ENCODE peak calls at places on chromosomes 7 and 10, in seven cellular contexts. C, P, K, Z, Q, H and W are unnamed samples.

GRCh38 chr7:155729847-155730246 is 82.4 kb downstream of the SHH start:
- DNase-seq in H (peak), P (no peak), C (no peak), K (no peak), Z (no peak), Q (no peak), W (peak)

GRCh38 chr7:148264933-148265557 is 325.5 kb upstream of the C7orf33 start:
- DNase-seq in Z (peak), K (no peak), C (peak), P (no peak), H (peak), Q (no peak), W (peak)

GRCh38 chr10:88106348-88106747 is 242.9 kb downstream of the PTEN start:
- DNase-seq in Q (no peak), K (no peak), H (no peak), P (no peak), C (no peak), Z (no peak), W (no peak)

GRCh38 chr10:61815505-61815904 is 86.0 kb upstream of the ARID5B start:
- DNase-seq in Q (no peak), K (no peak), H (no peak), P (no peak), C (no peak), Z (no peak), W (no peak)

GRCh38 chr10:5043716-5044115 is 40.1 kb upstream of the AKR1C2 start:
- DNase-seq in H (no peak), P (no peak), Q (no peak), K (no peak), Z (no peak), C (no peak), W (peak)

GRCh38 chr10:122373713-122374112 is 795 bp upstream of the PLEKHA1 start:
- DNase-seq in P (no peak), Z (no peak), C (no peak), H (peak), K (no peak), Q (no peak), W (no peak)

GRCh38 chr7:150401861-150402631 is 22.9 kb downstream of the ZNF775 start:
- DNase-seq in Q (no peak), K (no peak), P (no peak), Z (peak), C (no peak), H (no peak), W (no peak)

GRCh38 chr7:80879849-80880248 is 39.0 kb downstream of the SEMA3C start:
- DNase-seq in P (no peak), Z (no peak), H (peak), Q (no peak), K (no peak), C (no peak), W (no peak)

GRCh38 chr10:120423350-120424197 is 33.5 kb upstream of the PLPP4 start:
- DNase-seq in H (peak), Z (peak), Q (no peak), C (no peak), P (peak), K (peak), W (peak)

GRCh38 chr7:2066251-2066919 is 166.4 kb downstream of the MAD1L1 start:
- DNase-seq in Q (no peak), Z (no peak), H (no peak), K (no peak), P (no peak), C (peak), W (no peak)

GRCh38 chr7:123712619-123713018 is 36.2 kb downstream of the WASL start:
- DNase-seq in H (no peak), Q (no peak), C (no peak), Z (no peak), P (no peak), K (no peak), W (no peak)

GRCh38 chr7:135684134-135684533 is 21.8 kb downstream of the STMP1 start:
- DNase-seq in Z (no peak), H (no peak), K (no peak), P (no peak), C (no peak), Q (no peak), W (no peak)

GRCh38 chr7:4091767-4092166 is 590.3 kb upstream of the FOXK1 start:
- DNase-seq in P (no peak), C (no peak), Q (no peak), H (peak), Z (no peak), K (no peak), W (no peak)

GRCh38 chr10:99888623-99889022 is 106.2 kb downstream of the ABCC2 start:
- DNase-seq in Q (no peak), C (no peak), K (no peak), Z (no peak), H (no peak), P (no peak), W (no peak)

GRCh38 chr10:93897070-93897797 is 3.5 kb downstream of the SLC35G1 start:
- DNase-seq in Z (peak), C (no peak), Q (no peak), H (no peak), K (no peak), P (no peak), W (peak)

GRCh38 chr7:50356212-50356944 is 51.9 kb downstream of the IKZF1 start:
- DNase-seq in Z (no peak), P (no peak), K (peak), Q (no peak), C (no peak), H (no peak), W (no peak)

GRCh38 chr10:46285966-46286620 is 704 bp upstream of the ANTXRL start:
- DNase-seq in Q (no peak), K (no peak), H (no peak), P (peak), Z (no peak), C (no peak), W (no peak)

GRCh38 chr10:14126697-14127440 is 203.9 kb downstream of the FRMD4A start:
- DNase-seq in C (no peak), P (no peak), Q (no peak), H (peak), K (no peak), Z (no peak), W (no peak)

GRCh38 chr10:27745719-27746363 is at the start of gene MKX:
- DNase-seq in Z (peak), K (no peak), Q (no peak), H (peak), C (peak), P (no peak), W (no peak)

GRCh38 chr10:58399410-58399809 is 14.2 kb downstream of the TFAM start:
- DNase-seq in Q (no peak), K (no peak), C (no peak), H (peak), Z (no peak), P (no peak), W (no peak)

GRCh38 chr10:76309744-76310441 is 878.5 kb downstream of the LRMDA start:
- DNase-seq in C (no peak), P (no peak), Q (no peak), Z (no peak), K (no peak), H (no peak), W (no peak)

GRCh38 chr10:76306859-76307258 is 875.4 kb downstream of the LRMDA start:
- DNase-seq in Z (no peak), K (no peak), P (no peak), H (no peak), C (no peak), Q (no peak), W (no peak)

GRCh38 chr10:76311752-76312699 is 880.6 kb downstream of the LRMDA start:
- DNase-seq in K (peak), P (no peak), C (no peak), Z (peak), Q (no peak), H (peak), W (peak)

GRCh38 chr10:76308946-76309529 is 877.6 kb downstream of the LRMDA start:
- DNase-seq in H (no peak), C (no peak), K (no peak), P (no peak), Q (no peak), Z (peak), W (no peak)

GRCh38 chr10:76310681-76311080 is 879.3 kb downstream of the LRMDA start:
- DNase-seq in K (no peak), Z (no peak), C (no peak), P (no peak), Q (no peak), H (no peak), W (no peak)
- H3K27ac ChIP-seq in K (peak), Z (no peak), C (no peak), P (no peak), Q (no peak), H (no peak), W (no peak)

DNA sequence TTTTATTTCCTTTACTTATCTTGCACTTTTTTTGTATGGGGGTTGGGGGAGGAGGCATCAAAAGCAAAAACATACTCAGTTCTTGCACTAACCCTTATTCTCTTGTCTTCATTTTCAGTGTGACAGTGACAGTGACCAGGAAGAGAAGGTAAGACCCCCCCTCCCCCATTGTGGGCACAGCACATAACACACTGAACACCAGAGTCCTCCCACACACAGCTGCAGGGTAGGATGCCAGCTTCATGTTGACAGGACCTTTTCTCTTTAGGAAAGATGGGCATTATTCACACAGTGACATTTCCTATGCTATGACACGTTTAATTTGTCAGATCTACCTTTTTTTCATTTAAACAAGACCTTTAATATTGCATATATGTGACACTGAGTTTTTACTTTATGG is 696.3 kb upstream of the GALNT17 start:
- DNase-seq in C (no peak), Z (no peak), H (no peak), Q (no peak), P (no peak), K (no peak), W (no peak)
- H3K27ac ChIP-seq in C (no peak), Z (no peak), H (no peak), Q (no peak), P (no peak), K (no peak), W (no peak)

DNA sequence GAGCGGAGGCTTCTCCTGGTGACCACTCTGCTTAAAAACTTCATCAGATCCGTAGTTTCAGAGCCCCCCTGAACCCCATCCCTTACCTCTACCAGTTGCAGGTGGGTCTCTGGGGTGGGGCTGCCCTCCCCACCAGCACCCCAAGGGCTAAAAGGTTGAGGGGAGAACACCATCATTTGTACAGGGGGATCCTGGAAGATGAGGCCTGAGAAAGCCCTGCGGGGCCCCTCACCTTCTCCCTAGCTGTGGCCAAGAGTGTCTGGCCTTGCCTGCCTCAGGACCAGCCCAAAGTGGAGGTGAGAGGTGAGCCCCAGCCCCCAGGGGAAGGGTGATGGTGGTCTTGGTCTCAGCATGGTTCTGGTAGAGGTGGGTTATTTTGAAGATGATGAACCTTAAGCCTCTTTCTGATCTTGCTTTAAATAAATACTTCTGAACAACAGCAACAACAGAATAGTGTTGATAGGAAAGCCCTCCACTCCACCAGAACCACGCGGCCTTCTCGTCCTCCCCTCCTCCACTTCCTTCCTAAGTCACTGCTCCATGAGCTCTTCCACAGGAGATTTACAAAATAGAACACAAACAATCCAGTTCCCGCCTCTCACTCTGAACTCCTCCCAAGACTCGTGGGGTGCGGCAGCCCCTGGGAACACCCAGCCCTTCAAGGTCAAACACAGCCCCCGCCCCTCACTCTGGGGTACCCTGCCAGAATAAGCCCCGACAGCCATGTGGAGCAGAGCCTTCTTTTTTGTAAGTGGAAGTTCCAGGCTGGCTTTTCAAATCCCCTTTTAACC is 169.1 kb downstream of the EGFR start:
- DNase-seq in Z (no peak), K (peak), H (no peak), P (no peak), Q (no peak), C (no peak), W (peak)
- H3K27ac ChIP-seq in Z (no peak), K (peak), H (no peak), P (no peak), Q (peak), C (no peak), W (peak)

GRCh38 chr10:89643431-89643811 is 1.6 kb downstream of the PANK1 start:
- DNase-seq in Q (no peak), Z (no peak), P (no peak), H (no peak), C (no peak), K (no peak), W (no peak)
- H3K27ac ChIP-seq in Q (peak), Z (peak), P (no peak), H (no peak), C (no peak), K (no peak), W (no peak)